ENCODE peak calls at places on chromosomes 13 and 19, in six cellular contexts. O is mesendoderm, E is IMR-90, X is H9, U is H1, S is mesenchymal stem cell. Z is an unnamed sample.

GRCh38 chr13:84645196-84646071 is 763.2 kb upstream of the SLITRK1 start:
- DNase-seq in O (peak; percentile 22), E (peak; percentile 71), X (no peak), U (no peak), S (peak; percentile 35), Z (no peak)

GRCh38 chr13:33543631-33544030 is 258.1 kb upstream of the STARD13 start:
- DNase-seq in O (peak; percentile 26), E (no peak), X (no peak), U (no peak), S (no peak), Z (no peak)

GRCh38 chr13:34943675-34944634 is 1.9 kb downstream of the NBEA start:
- DNase-seq in O (no peak), E (no peak), X (no peak), U (no peak), S (no peak), Z (no peak)

GRCh38 chr13:69644447-69644846 is 463.2 kb upstream of the ATXN8OS start:
- DNase-seq in O (peak; percentile 5), E (no peak), X (no peak), U (no peak), S (no peak), Z (no peak)

GRCh38 chr19:19591133-19591825 is 27.2 kb downstream of the PBX4 start:
- DNase-seq in O (peak; percentile 78), E (peak; percentile 99), X (peak; percentile 50), U (peak; percentile 39), S (peak; percentile 99), Z (no peak)

GRCh38 chr13:101706651-101707050 is 254.2 kb downstream of the ITGBL1 start:
- DNase-seq in O (peak; percentile 4), E (peak; percentile 94), X (no peak), U (no peak), S (peak; percentile 79), Z (no peak)

GRCh38 chr19:42111811-42112210 is 20.4 kb downstream of the POU2F2 start:
- DNase-seq in O (no peak), E (peak; percentile 52), X (no peak), U (no peak), S (peak; percentile 21), Z (no peak)

GRCh38 chr13:29909975-29910674 is 59.7 kb upstream of the UBL3 start:
- DNase-seq in O (no peak), E (peak; percentile 78), X (no peak), U (no peak), S (peak; percentile 76), Z (no peak)

GRCh38 chr13:29435125-29435911 is 160.2 kb downstream of the SLC7A1 start:
- DNase-seq in O (no peak), E (peak; percentile 91), X (no peak), U (no peak), S (peak; percentile 98), Z (no peak)

GRCh38 chr19:19554074-19555023 is 16.3 kb downstream of the CILP2 start:
- DNase-seq in O (peak; percentile 73), E (peak; percentile 21), X (peak; percentile 82), U (no peak), S (peak; percentile 47), Z (no peak)

GRCh38 chr19:31109626-31110025 is 239.6 kb downstream of the TSHZ3 start:
- DNase-seq in O (no peak), E (no peak), X (no peak), U (no peak), S (peak; percentile 48), Z (no peak)

GRCh38 chr13:98564204-98564603 is 12.7 kb downstream of the STK24 start:
- DNase-seq in O (no peak), E (no peak), X (no peak), U (no peak), S (no peak), Z (no peak)

GRCh38 chr19:4873930-4874329 is 6.5 kb upstream of the PLIN3 start:
- DNase-seq in O (no peak), E (no peak), X (no peak), U (no peak), S (no peak), Z (no peak)

GRCh38 chr19:4868286-4868834 is 893 bp upstream of the PLIN3 start:
- DNase-seq in O (no peak), E (no peak), X (no peak), U (no peak), S (no peak), Z (no peak)

GRCh38 chr19:4870025-4870700 is 2.7 kb upstream of the PLIN3 start:
- DNase-seq in O (peak; percentile 93), E (peak; percentile 92), X (peak; percentile 81), U (peak; percentile 49), S (peak; percentile 97), Z (no peak)

GRCh38 chr19:4867534-4868285 is at the start of gene PLIN3:
- DNase-seq in O (peak; percentile 95), E (peak; percentile 93), X (peak; percentile 96), U (peak; percentile 81), S (peak; percentile 96), Z (peak; percentile 95)

DNA sequence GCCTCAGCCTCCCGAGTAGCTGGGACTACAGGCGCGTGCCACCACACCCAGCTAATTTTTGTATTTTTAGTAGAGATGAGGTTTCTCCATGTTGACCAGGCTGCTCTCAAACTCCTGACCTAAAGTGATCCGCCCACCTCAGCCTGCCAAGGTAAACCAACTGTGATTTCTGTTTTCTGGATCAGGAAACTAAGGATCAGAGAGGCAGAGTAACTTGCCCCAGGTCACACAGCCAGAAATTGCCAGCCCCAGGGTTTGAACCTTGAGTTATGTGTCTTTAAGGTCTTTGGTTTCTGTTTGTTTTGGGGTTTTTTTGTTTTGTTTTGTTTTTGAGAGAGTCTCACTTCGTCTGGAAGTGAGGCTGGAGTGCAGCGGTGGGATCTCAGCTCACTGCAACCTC is 4.2 kb upstream of the PLIN3 start:
- DNase-seq in O (no peak), E (no peak), X (no peak), U (no peak), S (no peak), Z (no peak)
- H3K4me1 ChIP-seq in O (no peaks in the 10 kb centered on the region), E (no peaks in the 10 kb centered on the region), X (no peaks in the 10 kb centered on the region), U (peaks cover 6% of the 10 kb centered on the region), S (peaks cover 9% of the 10 kb centered on the region), Z (peaks cover under 1% of the 10 kb centered on the region)

DNA sequence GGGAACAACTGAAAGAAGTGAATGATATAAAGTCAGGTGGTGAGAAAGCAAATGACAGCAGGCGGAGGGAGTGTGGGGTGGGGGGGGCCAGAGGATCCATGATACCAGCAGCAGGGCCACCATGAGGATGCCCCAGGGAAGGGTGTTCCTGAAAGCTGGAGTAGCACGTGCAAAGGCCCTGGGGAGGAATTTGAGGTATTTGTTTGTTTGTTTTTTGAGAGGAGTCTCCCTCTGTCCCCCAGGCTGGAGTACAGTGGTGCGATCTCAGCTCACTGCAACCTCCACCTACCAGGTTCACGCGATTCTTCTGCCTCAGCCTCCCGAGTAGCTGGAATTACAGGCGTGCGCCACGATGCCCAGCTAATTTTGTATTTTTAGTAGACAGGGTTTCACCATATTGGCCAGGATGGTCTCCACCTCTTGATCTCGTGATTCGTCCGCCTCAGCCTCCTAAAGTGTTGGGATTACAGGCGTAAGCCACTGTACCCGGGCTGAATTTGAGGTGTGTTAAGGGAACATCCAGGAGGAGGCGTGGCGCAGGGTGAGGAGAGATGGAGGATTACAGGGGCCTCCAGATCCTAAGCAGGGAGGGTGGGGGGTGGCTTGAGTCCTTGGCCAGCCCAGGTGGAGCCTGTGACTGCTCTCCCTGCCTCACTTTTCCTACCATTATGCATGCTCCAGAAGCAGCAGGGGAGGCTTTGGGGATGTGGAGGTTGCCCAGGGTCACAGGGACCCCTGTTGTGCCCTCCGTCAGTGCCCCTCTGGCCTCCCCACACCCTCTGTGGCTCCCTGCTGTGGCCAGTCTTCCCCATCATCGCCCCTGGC is 12.4 kb upstream of the JUND start:
- DNase-seq in O (peak; percentile 42), E (no peak), X (no peak), U (no peak), S (no peak), Z (no peak)
- H4K8ac ChIP-seq in O (no peak overlapping the region), E (peak overlapping the region; percentile 100), X (no peak overlapping the region), U (peak overlapping the region; percentile 11), S (peak overlapping the region; percentile 95), Z (no peak overlapping the region)

DNA sequence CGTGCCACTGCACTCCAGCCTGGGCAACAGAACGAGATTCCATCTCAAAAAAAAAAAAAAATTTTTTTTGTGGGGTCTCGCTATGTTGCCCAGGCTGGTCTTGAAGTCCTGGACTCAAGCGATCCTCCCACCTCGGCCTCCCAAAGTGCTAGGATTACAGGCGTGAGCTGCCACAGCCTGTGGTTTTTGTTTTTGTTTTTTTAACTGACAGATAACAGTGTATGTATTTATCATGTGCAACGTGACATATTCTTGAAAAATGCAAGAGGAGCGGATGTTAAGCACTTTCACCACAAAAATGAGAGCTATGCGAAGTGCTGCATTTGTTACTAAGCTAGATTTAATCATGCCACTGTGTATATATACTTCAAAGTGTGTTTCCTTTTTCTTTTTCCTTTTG is 49.0 kb downstream of the ARHGEF18 start:
- DNase-seq in O (no peak), E (peak; percentile 90), X (no peak), U (no peak), S (peak; percentile 96), Z (no peak)
- H3K4me1 ChIP-seq in O (peaks cover 4% of the 10 kb centered on the region), E (peaks cover 6% of the 10 kb centered on the region), X (peaks cover 3% of the 10 kb centered on the region), U (peaks cover 3% of the 10 kb centered on the region), S (peaks cover 19% of the 10 kb centered on the region), Z (peaks cover 14% of the 10 kb centered on the region)

GRCh38 chr19:10624585-10624984 is 768 bp upstream of the SLC44A2 start:
- DNase-seq in O (no peak), E (no peak), X (no peak), U (no peak), S (no peak), Z (no peak)
- H4K8ac ChIP-seq in O (no peak overlapping the region), E (peak overlapping the region; percentile 96), X (no peak overlapping the region), U (peak overlapping the region; percentile 53), S (peak overlapping the region; percentile 90), Z (no peak overlapping the region)

GRCh38 chr19:32222594-32222993 is 122.8 kb upstream of the ZNF507 start:
- DNase-seq in O (no peak), E (no peak), X (no peak), U (no peak), S (no peak), Z (no peak)
- H3K4me1 ChIP-seq in O (no peaks in the 10 kb centered on the region), E (no peaks in the 10 kb centered on the region), X (no peaks in the 10 kb centered on the region), U (peaks cover 5% of the 10 kb centered on the region), S (peaks cover 6% of the 10 kb centered on the region), Z (no peaks in the 10 kb centered on the region)

Z was measured in neuronal stem cell.